ENCODE peak calls at places on chromosomes 5 and 9, in four cellular contexts. B is HCT116, Z is GM23248, J is PC-3. X is an unnamed sample. For H3K9me2, the result is how much of the 10 kb centered on the place peaks cover.

GRCh38 chr5:93163010-93163663 is 417.9 kb downstream of the NR2F1-AS1 start:
- DNase-seq in B (peak), Z (peak), J (peak), X (no peak)

GRCh38 chr5:113505181-113505580 is 8.3 kb upstream of the YTHDC2 start:
- DNase-seq in B (no peak), Z (peak), J (peak), X (no peak)

GRCh38 chr5:159581502-159582249 is 251.4 kb upstream of the IL12B start:
- DNase-seq in B (peak), Z (peak), J (peak), X (no peak)

GRCh38 chr9:34177906-34178697 is 741 bp upstream of the UBAP1 start:
- DNase-seq in B (no peak), Z (no peak), J (no peak), X (no peak)

GRCh38 chr5:142405814-142406395 is 81.1 kb upstream of the SPRY4 start:
- DNase-seq in B (no peak), Z (no peak), J (no peak), X (no peak)

GRCh38 chr5:684771-685216 is 8.4 kb downstream of the TPPP start:
- DNase-seq in B (no peak), Z (no peak), J (no peak), X (no peak)

GRCh38 chr5:175123542-175123941 is 320.4 kb downstream of the DRD1 start:
- DNase-seq in B (peak), Z (no peak), J (peak), X (no peak)

GRCh38 chr5:77963795-77964194 is 187.7 kb upstream of the TBCA start:
- DNase-seq in B (no peak), Z (no peak), J (no peak), X (no peak)

DNA sequence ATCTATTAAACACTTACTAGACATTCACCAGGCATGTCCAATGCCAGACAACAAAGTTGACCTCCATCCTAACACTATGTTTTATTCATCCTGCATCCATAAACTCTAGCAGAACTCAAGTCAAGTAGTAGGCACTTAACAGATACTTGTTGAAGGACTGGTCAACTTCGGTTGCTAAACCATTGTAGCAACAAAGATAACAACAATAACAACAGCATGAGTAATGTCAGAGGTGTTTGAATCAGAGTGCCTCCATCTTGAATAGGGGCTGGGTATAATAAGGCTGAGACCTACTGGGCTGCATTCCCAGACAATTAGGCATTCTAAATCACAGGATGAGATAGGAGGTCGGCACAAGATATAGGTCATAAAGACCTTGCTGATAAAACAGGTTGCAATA is 180.5 kb upstream of the ZNF462 start:
- DNase-seq in B (no peak), Z (no peak), J (no peak), X (no peak)
- H3K9me2 ChIP-seq in B (under half), Z (under half), J (under half), X (under half)

DNA sequence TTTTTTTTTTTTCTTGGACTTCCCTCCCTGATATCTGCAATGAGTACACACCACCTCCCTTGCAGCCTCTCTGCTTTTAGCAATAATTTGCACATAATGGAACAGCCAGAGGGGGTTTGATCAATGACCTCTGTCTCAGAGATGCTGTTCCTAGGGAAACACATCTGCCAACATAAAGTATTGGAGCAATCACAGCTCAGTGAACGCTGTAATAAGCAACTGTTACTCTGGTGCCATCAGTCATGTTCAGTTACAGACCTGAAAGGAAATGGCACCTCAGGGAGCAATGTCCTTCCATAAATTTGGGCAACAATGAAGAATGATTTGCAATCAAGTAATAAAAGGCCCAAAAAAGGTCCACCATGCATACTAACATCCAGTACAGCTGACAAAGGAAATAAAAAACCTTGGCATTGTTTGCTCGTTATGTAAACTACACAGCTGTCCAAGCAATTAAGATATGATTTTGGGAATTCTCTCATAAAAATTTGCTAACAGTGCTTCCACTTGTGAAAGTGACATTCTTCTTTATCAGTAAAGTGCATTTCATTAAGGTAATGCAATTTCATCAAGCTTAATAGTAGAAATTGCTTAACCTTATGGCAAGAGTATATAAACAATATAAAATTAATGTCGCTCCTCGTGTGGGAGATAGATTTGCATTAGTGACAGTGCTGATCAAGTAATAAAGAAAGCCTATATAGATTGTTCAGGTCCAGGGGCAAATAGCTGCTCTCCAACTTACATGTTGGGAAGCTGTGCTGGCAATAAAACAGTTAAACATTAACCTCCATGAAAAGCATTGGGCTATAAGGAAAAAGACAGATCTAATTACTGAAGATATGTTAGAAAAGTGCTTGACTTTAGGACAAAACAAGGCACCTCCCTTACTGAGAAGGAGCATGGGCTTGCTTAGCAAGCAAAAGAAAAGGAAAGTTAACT is 167.7 kb downstream of the RASEF start:
- DNase-seq in B (no peak), Z (no peak), J (no peak), X (no peak)
- H3K9me2 ChIP-seq in B (under half), Z (under half), J (under half), X (under half)

DNA sequence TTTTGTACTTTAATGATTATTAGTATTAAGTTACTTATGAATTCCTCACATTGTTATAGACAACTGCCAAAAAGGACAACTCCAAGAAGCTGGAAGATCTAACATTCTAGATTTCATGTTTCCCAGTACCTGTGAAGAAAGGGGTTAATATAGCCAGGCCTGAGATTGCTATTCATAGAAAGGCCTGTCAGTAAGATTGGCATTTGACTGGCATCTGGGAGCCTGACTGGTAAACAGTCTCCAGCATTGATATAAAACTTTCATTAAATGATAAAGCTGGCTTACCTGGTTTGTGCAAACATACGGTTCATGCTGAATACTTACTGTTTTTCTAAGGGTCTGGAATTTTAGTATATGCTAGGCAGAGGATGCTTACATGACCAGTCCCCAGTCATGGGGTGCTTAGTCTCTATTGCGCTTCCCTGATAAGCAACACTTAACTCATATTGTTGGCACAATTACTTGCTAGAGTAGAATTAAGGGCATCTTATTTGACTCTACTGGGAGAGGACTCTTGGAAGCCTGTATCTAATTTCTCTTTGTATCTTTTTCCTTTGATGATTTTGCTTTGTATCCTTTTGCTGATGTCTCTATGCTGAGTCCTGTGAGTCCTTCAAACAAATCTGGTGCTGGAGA is 340.4 kb upstream of the SEMA6A start:
- DNase-seq in B (no peak), Z (no peak), J (no peak), X (no peak)
- H3K9me2 ChIP-seq in B (under half), Z (under half), J (under half), X (under half)

GRCh38 chr9:82893549-82893948 is 169.4 kb downstream of the RASEF start:
- DNase-seq in B (no peak), Z (no peak), J (no peak), X (no peak)
- H3K9me2 ChIP-seq in B (under half), Z (under half), J (under half), X (under half)

GRCh38 chr9:20117985-20118384 is 329.1 kb upstream of the SLC24A2 start:
- DNase-seq in B (no peak), Z (no peak), J (no peak), X (no peak)

GRCh38 chr9:20117482-20117881 is 328.6 kb upstream of the SLC24A2 start:
- DNase-seq in B (no peak), Z (no peak), J (no peak), X (no peak)

GRCh38 chr9:20112367-20112766 is 323.5 kb upstream of the SLC24A2 start:
- DNase-seq in B (no peak), Z (no peak), J (no peak), X (no peak)

GRCh38 chr9:20111173-20111843 is 322.5 kb upstream of the SLC24A2 start:
- DNase-seq in B (no peak), Z (no peak), J (no peak), X (no peak)

GRCh38 chr9:20114974-20115373 is 326.1 kb upstream of the SLC24A2 start:
- DNase-seq in B (no peak), Z (no peak), J (no peak), X (no peak)
- H3K9me2 ChIP-seq in B (under half), Z (under half), J (under half), X (under half)

X was measured in MM.1S.